ENCODE peak calls at places on chromosomes 1 and 21, in five cellular contexts. I is prostate gland; P is CD8-positive, alpha-beta memory T cell; F is K562; D is body of pancreas. L is an unnamed sample. For H3K4me1, the result is how much of the 10 kb centered on the place peaks cover.

GRCh38 chr1:97947751-97948150 is 26.9 kb upstream of the DPYD start:
- DNase-seq in P (no peak), F (no peak), D (no peak), I (no peak), L (no peak)

GRCh38 chr1:23837905-23838304 is 12.7 kb upstream of the HMGCL start:
- DNase-seq in F (no peak), P (no peak), I (no peak), D (no peak), L (no peak)

GRCh38 chr1:191495040-191495439 is 663.2 kb upstream of the RGS18 start:
- DNase-seq in P (no peak), I (no peak), D (no peak), F (no peak), L (no peak)

GRCh38 chr1:183881387-183882084 is 76.6 kb downstream of the RGL1 start:
- DNase-seq in I (peak), F (no peak), D (peak), P (no peak), L (peak)

GRCh38 chr1:211944733-211945500 is 90.4 kb downstream of the INTS7 start:
- DNase-seq in D (peak), P (no peak), I (peak), F (no peak), L (peak)

GRCh38 chr1:78836736-78837135 is 169.8 kb downstream of the ADGRL4 start:
- DNase-seq in P (no peak), I (no peak), F (no peak), D (no peak), L (no peak)

GRCh38 chr1:145707183-145707867 is at the start of gene PDZK1:
- DNase-seq in P (no peak), F (no peak), D (peak), I (no peak), L (no peak)

GRCh38 chr1:162193815-162194214 is 124.3 kb downstream of the NOS1AP start:
- DNase-seq in D (no peak), F (no peak), P (no peak), I (no peak), L (no peak)

GRCh38 chr1:244381887-244382565 is 69.7 kb downstream of the ADSS2 start:
- DNase-seq in D (no peak), P (no peak), I (no peak), F (no peak), L (no peak)

GRCh38 chr1:216144661-216145450 is 278.4 kb downstream of the USH2A start:
- DNase-seq in D (no peak), F (no peak), P (no peak), I (no peak), L (no peak)

GRCh38 chr1:58992643-58993042 is 208.8 kb upstream of the JUN start:
- DNase-seq in D (no peak), I (no peak), F (no peak), P (no peak), L (no peak)

GRCh38 chr1:19648689-19649088 is 4.6 kb downstream of the NBL1 start:
- DNase-seq in F (peak), P (no peak), I (peak), D (no peak), L (peak)

GRCh38 chr1:23081376-23081775 is 62.1 kb downstream of the KDM1A start:
- DNase-seq in D (no peak), P (no peak), F (no peak), I (no peak), L (no peak)

GRCh38 chr1:211352985-211353515 is 26.4 kb downstream of the TRAF5 start:
- DNase-seq in D (peak), P (peak), I (peak), F (peak), L (peak)

GRCh38 chr21:25986928-25987327 is 183.6 kb downstream of the APP start:
- DNase-seq in F (no peak), I (no peak), P (no peak), D (no peak), L (no peak)

GRCh38 chr1:61013953-61014667 is 68.3 kb upstream of the NFIA start:
- DNase-seq in D (no peak), P (no peak), F (no peak), I (no peak), L (no peak)

GRCh38 chr1:68269637-68270430 is 37.5 kb upstream of the WLS start:
- DNase-seq in F (no peak), D (no peak), I (no peak), P (no peak), L (no peak)

GRCh38 chr1:212771341-212771740 is 20.2 kb downstream of the NSL1 start:
- DNase-seq in F (no peak), P (no peak), I (no peak), D (no peak), L (no peak)

GRCh38 chr1:45340816-45341215 is 576 bp upstream of the MUTYH start:
- DNase-seq in P (no peak), I (no peak), D (no peak), F (peak), L (no peak)

GRCh38 chr1:37795340-37796110 is 1.9 kb downstream of the MANEAL start:
- DNase-seq in I (peak), P (peak), D (peak), F (peak), L (peak)

GRCh38 chr1:151238467-151238739 is 16.1 kb upstream of the PSMD4 start:
- DNase-seq in P (no peak), F (no peak), D (no peak), I (no peak), L (no peak)

GRCh38 chr1:80988896-80989295 is 811.8 kb upstream of the ADGRL2 start:
- DNase-seq in F (no peak), D (no peak), P (no peak), I (no peak), L (no peak)

GRCh38 chr1:117232551-117232950 is 21.8 kb upstream of the VTCN1 start:
- DNase-seq in F (no peak), D (no peak), I (no peak), P (no peak), L (no peak)

GRCh38 chr1:198937231-198938031 is 298.6 kb downstream of the PTPRC start:
- DNase-seq in I (peak), D (peak), F (no peak), P (peak), L (peak)

GRCh38 chr1:65149391-65149729 is 1.4 kb downstream of the AK4 start:
- DNase-seq in F (no peak), P (no peak), I (no peak), D (no peak), L (peak)
- H3K4me1 ChIP-seq in F (under half), P (under half), I (under half), D (under half), L (under half)

DNA sequence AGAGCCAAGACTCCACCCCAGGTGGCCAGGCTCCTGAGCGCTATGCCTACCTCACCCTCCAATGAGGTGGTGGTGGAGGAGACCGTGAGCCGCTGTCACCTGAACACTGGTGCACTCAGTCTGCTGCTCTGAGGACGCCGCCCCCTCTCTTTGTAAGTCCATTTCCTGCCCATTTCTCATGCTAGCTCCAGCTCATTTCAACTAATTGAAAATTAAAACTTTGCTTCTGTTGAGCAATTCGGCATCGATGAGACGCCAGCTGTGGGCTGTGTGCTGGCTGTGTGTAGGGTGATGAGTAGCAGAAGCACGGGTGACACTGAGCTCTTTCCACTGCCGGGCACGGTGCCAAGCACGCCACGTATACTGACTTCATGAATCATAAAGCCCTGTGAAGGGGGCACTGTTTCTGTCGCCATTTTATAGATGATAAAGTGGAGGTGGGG is 11.2 kb downstream of the TNFRSF1B start:
- DNase-seq in F (no peak), P (peak), I (no peak), D (peak), L (no peak)
- H3K4me1 ChIP-seq in F (under half), P (half or more), I (under half), D (under half), L (under half)

GRCh38 chr21:38916214-38916964 is 110.7 kb downstream of the ETS2 start:
- DNase-seq in I (no peak), F (no peak), D (no peak), P (no peak), L (no peak)
- H3K4me1 ChIP-seq in I (under half), F (under half), D (under half), P (under half), L (under half)

DNA sequence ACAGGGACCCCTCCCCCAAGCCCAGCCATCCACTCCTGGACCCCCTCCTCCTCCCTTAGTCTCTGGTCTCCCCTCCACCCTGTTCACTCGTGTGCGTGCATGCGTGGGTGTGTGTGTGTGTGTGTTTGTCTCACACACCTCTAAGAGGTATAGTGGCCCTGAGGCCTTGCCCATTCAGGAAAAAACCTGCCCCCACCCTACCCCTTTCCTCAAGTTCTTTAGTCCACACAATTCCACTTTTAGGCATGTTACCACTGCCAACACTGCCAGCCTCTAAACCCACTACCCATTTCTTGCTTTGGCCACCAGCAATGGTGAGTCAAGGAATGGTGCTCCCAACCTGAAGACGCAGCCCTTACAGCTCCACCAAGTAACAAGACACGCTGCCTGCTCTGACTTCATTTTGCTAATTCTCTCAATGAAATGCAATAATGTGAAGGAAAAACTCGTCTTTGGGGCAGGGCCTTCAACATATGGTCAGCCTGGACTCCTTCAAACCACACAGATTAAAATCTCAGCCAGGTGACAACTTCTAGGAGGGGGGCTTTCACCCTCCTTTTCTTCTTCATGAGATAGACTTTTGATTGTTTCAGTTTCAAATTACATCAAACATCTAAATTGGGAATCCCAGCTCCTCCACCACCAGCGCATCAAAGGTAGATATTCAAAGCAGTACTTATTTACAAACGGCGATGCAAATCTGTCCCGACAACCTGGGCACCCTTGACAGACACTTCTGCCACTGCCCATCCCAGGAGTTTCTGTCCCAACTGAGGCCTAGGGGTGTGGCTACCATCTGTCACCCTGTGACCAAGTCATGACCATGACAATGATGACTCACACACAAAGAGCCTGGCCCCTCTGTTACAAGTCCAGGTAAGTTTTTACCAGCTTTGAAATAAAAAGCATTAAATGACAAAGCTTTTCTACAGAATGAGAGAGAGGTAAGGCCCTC is 29.8 kb downstream of the SSBP3 start:
- DNase-seq in F (peak), P (no peak), I (no peak), D (no peak), L (no peak)
- H3K4me1 ChIP-seq in F (half or more), P (half or more), I (under half), D (half or more), L (under half)

GRCh38 chr1:2259668-2260392 is 31.7 kb downstream of the SKI start:
- DNase-seq in P (no peak), F (no peak), D (no peak), I (no peak), L (no peak)
- H3K4me1 ChIP-seq in P (half or more), F (under half), D (under half), I (under half), L (under half)

GRCh38 chr1:163201906-163202305 is 810 bp downstream of the RGS5 start:
- DNase-seq in F (no peak), P (no peak), I (no peak), D (no peak), L (no peak)

GRCh38 chr1:163191301-163191700 is 11.4 kb downstream of the RGS5 start:
- DNase-seq in P (no peak), D (no peak), F (no peak), I (no peak), L (no peak)

GRCh38 chr1:163195728-163196448 is 6.8 kb downstream of the RGS5 start:
- DNase-seq in P (no peak), F (no peak), I (no peak), D (no peak), L (no peak)

GRCh38 chr1:163197022-163197421 is 5.7 kb downstream of the RGS5 start:
- DNase-seq in P (no peak), F (no peak), I (no peak), D (no peak), L (no peak)

GRCh38 chr1:163196449-163196787 is 6.3 kb downstream of the RGS5 start:
- DNase-seq in P (no peak), I (no peak), F (no peak), D (no peak), L (no peak)
- H3K4me1 ChIP-seq in P (under half), I (under half), F (under half), D (under half), L (under half)

GRCh38 chr1:30726254-30726653 is 2.9 kb upstream of the MATN1 start:
- DNase-seq in P (no peak), D (no peak), I (no peak), F (no peak), L (no peak)

GRCh38 chr1:30724655-30725421 is 1.5 kb upstream of the MATN1 start:
- DNase-seq in D (no peak), F (no peak), I (no peak), P (no peak), L (no peak)

GRCh38 chr1:30724175-30724574 is 790 bp upstream of the MATN1 start:
- DNase-seq in D (no peak), P (no peak), F (no peak), I (no peak), L (no peak)

GRCh38 chr1:30727013-30727684 is 3.8 kb upstream of the MATN1 start:
- DNase-seq in F (no peak), I (no peak), P (no peak), D (no peak), L (no peak)

DNA sequence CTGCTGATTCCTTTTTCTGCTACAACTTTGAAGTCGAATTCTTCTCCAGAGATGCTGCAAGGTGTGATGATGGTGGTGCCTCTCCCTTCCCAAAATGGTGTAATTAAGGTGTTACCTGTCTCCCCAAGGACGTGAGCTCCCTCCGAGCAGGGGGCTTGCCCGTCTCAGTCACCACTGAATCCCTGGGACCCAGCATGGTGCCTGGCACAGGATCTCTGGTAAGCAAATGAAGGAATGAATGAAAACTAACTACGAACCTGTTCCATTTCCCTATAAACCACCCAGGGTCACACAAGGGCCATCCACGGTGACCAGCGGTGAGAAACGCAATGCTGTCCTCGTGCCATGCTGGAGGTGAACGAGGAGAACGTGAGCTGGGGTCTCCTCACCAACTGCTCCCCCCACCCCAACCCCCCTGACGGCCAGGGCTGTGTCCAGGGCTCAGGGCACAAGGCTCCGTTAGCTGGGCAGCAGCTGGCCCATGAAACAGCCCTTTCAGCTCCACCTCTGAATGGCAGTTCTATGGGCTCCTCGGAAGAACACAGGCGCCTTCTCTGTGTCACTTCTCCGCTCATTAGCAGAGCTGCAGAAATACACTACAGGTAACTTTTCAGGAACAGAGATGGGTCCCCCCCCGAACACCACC is 2.2 kb upstream of the MATN1 start:
- DNase-seq in F (no peak), D (no peak), I (no peak), P (no peak), L (no peak)
- H3K4me1 ChIP-seq in F (half or more), D (under half), I (under half), P (under half), L (under half)

L was measured in HAP-1.